ENCODE peak calls at places on chromosome 2, in five cellular contexts. E is HepG2, Y is SK-N-SH, D is HEK293T, K is GM12878. A is an unnamed sample.

GRCh38 chr2:239316562-239317465 is 84.0 kb downstream of the HDAC4 start:
- DNase-seq in Y (no peak), K (no peak), E (no peak), D (no peak), A (peak; percentile 77)

GRCh38 chr2:227808936-227809335 is 4.7 kb upstream of the CCL20 start:
- DNase-seq in E (no peak), K (no peak), D (no peak), Y (no peak), A (no peak)

GRCh38 chr2:238653436-238654109 is 194.3 kb upstream of the TWIST2 start:
- DNase-seq in E (no peak), K (no peak), D (no peak), Y (no peak), A (no peak)

GRCh38 chr2:111947219-111947618 is 48.8 kb downstream of the MERTK start:
- DNase-seq in Y (no peak), E (no peak), K (no peak), D (no peak), A (no peak)

GRCh38 chr2:66985901-66986300 is 411.2 kb upstream of the ETAA1 start:
- DNase-seq in Y (no peak), D (no peak), E (no peak), K (no peak), A (no peak)

GRCh38 chr2:37600735-37601134 is 70.7 kb downstream of the CDC42EP3 start:
- DNase-seq in E (no peak), K (no peak), D (no peak), Y (no peak), A (no peak)

GRCh38 chr2:160621748-160622147 is 128.1 kb upstream of the RBMS1 start:
- DNase-seq in K (no peak), E (peak; percentile 25), D (no peak), Y (no peak), A (no peak)

GRCh38 chr2:205858781-205859478 is 176.6 kb downstream of the NRP2 start:
- DNase-seq in K (no peak), Y (no peak), D (no peak), E (no peak), A (no peak)

GRCh38 chr2:156474316-156474715 is 38.1 kb downstream of the GPD2 start:
- DNase-seq in E (no peak), K (no peak), Y (no peak), D (no peak), A (no peak)

GRCh38 chr2:157692768-157693167 is 64.1 kb upstream of the ACVR1C start:
- DNase-seq in E (no peak), K (no peak), D (no peak), Y (no peak), A (no peak)

GRCh38 chr2:173773076-173773475 is 192.1 kb downstream of the SP3 start:
- DNase-seq in Y (no peak), E (no peak), K (no peak), D (no peak), A (no peak)

GRCh38 chr2:152395132-152396024 is 60.4 kb downstream of the FMNL2 start:
- DNase-seq in Y (no peak), D (no peak), K (no peak), E (no peak), A (no peak)

DNA sequence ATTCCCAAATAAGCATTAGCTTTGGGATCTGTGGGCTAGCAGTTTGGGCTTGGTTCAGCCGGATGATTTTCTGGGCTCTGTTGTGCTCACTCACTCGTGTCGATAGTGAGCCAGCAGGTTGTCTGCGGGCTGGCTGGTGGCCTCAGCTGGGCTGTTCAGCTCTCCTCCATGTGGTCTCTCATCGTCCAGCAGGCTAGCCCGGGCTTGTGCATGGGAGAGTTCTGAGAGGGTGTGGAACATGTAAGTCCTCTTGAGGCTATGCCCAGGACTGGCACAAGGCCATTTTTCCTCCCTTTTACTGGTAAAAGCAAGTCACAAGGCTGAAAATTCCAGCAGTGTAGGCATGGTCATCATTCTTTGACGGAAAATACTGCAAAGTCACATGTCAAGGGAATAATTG is 38.5 kb downstream of the NTSR2 start:
- DNase-seq in Y (no peak), D (no peak), E (no peak), K (no peak), A (no peak)
- TF ChIP-seq FOXM1 in Y (no peak), D (no peak), E (no peak), K (no peak), A (no peak)

GRCh38 chr2:71360434-71360975 is 28.9 kb downstream of the ZNF638 start:
- DNase-seq in K (no peak), D (no peak), Y (no peak), E (no peak), A (no peak)

GRCh38 chr2:71361631-71362030 is 30.0 kb downstream of the ZNF638 start:
- DNase-seq in D (no peak), K (peak; percentile 41), Y (no peak), E (no peak), A (no peak)

GRCh38 chr2:71353247-71353646 is 21.7 kb downstream of the ZNF638 start:
- DNase-seq in Y (no peak), D (no peak), E (no peak), K (peak; percentile 19), A (no peak)

GRCh38 chr2:71362447-71362846 is 30.9 kb downstream of the ZNF638 start:
- DNase-seq in E (no peak), D (no peak), K (no peak), Y (no peak), A (no peak)

DNA sequence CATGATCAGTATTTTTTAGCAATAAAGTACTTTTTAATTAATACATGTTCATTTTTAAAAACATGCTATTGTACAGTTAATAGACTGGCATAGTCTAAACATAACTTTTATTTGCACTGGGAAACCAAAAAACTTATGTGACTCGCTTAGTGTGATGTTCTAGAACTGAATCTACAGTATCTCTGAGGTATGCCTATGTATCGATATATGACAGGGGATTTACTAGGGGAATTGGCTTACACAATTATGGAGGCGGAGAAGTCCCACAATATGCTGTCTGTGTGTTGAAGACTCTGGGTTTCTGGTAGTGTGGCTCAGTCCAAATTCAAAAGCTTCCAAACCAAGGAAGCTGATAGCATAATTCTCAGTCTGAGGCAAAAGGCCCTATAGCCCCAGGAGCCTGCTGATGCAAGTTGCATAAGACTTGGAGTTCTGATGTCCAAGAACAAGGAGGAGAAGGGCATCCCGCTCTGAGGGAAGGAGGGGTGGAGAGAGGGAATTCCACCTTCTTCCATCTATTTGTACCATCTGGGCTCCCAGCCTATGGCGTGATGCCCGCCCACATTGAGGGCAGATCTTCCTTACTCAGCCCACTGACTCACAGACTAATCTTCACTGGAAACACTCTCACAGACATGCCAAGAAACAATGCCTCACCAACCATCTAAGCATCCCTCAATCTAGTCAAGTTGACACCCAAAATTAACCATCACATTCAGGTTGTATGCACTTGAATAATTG is 27.5 kb downstream of the ZNF638 start:
- DNase-seq in E (no peak), Y (no peak), K (no peak), D (no peak), A (no peak)
- TF ChIP-seq FOXM1 in E (no peak), Y (no peak), K (no peak), D (no peak), A (no peak)

DNA sequence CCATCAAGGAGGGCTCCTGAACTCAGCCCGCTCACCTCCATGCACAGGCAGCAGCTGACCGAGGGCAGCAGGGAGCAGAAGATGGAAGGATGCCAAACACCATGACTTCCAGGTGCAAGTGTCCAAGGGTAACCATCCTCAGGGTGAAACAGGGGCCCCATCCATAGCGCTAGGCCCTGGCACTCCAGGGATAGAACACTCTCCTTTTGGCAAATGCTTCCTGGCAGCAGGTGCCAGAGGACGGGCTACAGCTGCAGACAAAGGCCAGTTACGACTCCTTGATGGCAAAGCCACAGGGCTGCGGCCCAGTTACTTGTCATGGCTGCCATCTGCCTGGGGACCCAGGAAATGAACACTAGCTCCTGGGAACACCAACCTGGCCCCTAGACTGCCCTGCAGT is 178.9 kb downstream of the TMEM163 start:
- DNase-seq in E (no peak), Y (no peak), D (no peak), K (no peak), A (no peak)
- TF ChIP-seq FOXM1 in E (no peak), Y (no peak), D (no peak), K (no peak), A (no peak)

DNA sequence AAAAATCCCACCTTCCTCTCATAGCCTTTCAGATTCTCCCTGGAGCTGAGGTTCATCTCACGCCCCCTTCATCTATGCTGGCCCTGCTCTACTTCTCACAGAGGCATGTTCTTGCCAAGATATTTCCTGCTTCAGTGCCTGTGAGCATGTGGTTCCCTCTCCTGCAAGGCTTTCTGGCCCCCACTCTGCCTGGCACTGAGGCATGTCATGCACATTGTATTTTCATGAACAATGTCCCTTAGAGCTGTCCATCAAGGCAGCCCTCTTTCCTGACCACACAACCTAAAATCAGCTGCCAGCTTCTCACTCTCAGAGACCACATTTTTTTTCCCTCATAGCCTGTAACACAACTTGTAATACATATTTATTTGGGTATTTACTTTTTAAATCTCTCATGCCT is 18.0 kb upstream of the HK2 start:
- DNase-seq in D (no peak), Y (no peak), K (no peak), E (no peak), A (no peak)
- TF ChIP-seq FOXM1 in D (no peak), Y (no peak), K (no peak), E (no peak), A (no peak)

DNA sequence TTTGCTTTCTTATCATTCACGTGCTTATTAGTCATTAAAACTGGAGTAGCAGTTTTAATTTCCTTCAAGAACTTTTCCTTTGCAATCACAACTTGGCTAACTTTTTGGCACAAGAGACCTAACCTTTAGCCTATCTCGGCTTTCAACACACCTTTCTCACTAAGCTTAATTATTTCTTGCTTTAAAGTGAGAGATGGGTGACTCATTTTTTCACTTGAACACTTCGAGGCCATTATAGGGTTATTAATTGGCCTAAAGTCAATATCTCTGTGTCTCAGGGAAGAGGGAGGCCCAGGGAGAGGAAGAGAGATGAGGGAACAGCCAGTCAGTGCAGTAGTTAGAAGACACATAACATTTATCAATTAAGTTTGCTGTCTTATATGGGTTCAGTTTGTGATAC is 289.8 kb downstream of the RBM43 start:
- DNase-seq in D (no peak), K (no peak), Y (no peak), E (no peak), A (no peak)
- TF ChIP-seq FOXM1 in D (no peak), K (no peak), Y (no peak), E (no peak), A (no peak)

DNA sequence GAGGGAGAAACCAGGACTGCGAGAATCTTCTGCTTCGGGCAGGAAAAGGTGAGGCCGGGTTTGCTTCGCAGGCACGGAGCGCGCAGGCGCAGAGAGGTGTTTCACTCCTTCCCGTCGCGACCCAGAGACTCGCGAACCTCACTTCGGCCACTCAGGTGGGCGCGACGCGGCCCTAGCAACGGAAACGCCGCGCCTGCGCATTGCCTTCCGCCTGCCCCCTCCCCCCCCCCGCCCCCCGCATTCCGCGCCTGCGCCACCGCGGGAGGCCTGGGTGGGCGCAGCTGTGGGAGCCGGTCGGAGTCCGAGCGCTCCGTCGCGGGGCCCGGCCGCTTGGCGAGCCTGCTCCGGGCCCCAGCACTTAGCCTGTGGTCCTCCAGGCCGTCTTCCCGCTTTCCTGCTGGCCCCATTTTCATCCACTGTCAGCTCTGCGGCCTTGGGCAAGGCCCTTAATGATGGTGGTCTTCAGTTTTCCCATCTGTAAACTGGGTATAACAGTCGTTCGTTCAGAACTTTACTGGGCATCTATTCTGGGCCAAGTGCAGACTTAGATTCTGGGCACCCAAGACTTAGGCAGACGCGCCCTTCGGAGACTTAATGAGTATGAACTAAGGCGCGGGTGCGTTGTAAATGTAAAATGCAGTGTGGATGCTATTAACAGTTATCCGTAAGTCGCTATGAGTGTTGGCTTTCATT is 62.1 kb upstream of the ACKR3 start:
- DNase-seq in D (no peak), E (no peak), K (no peak), Y (peak; percentile 90), A (peak; percentile 8)
- TF ChIP-seq FOXM1 in D (no peak), E (no peak), K (no peak), Y (no peak), A (no peak)

GRCh38 chr2:85231952-85232351 is 95.8 kb downstream of the TGOLN2 start:
- DNase-seq in D (no peak), E (no peak), Y (no peak), K (no peak), A (no peak)
- TF ChIP-seq FOXM1 in D (no peak), E (no peak), Y (no peak), K (no peak), A (no peak)